ENCODE peak calls at places on chromosomes 6 and 20, in eight cellular contexts. Y is activated T-helper 1 cell treated with anti-CD3 and anti-CD28 coated beads, Interleukin-2, amount 50 U/mL, for 16 hours; F is H54; E is NCI-H1694 treated with DMSO at 0.1 percent for 48 hours; Q is left ventricle myocardium inferior; U is activated CD4-positive, alpha-beta T cell treated with anti-CD3 and anti-CD28 coated beads for 48 hours; K is NCI-H748 treated with DMSO at 0.1 percent for 48 hours; X is germinal center. I is an unnamed sample.

GRCh38 chr6:35496036-35496850 is 636 bp downstream of the TEAD3 start:
- DNase-seq in Y (no peak), F (peak), E (no peak), Q (peak), U (no peak), K (no peak), X (no peak), I (no peak)

GRCh38 chr20:25459916-25460590 is 52.6 kb downstream of the GINS1 start:
- DNase-seq in Y (no peak), F (no peak), E (no peak), Q (no peak), U (no peak), K (no peak), X (no peak), I (no peak)

GRCh38 chr6:50826803-50827202 is 8.1 kb downstream of the TFAP2B start:
- DNase-seq in Y (no peak), F (no peak), E (no peak), Q (no peak), U (no peak), K (peak), X (no peak), I (no peak)

GRCh38 chr6:46655803-46656202 is 3.0 kb downstream of the SLC25A27 start:
- DNase-seq in Y (no peak), F (no peak), E (no peak), Q (no peak), U (peak), K (no peak), X (no peak), I (no peak)

GRCh38 chr6:3251462-3252314 is 7.1 kb upstream of the PSMG4 start:
- DNase-seq in Y (peak), F (peak), E (peak), Q (peak), U (peak), K (peak), X (peak), I (peak)

GRCh38 chr6:34233867-34234266 is 2.8 kb upstream of the HMGA1 start:
- DNase-seq in Y (no peak), F (peak), E (no peak), Q (no peak), U (no peak), K (no peak), X (no peak), I (no peak)

GRCh38 chr6:3220366-3220765 is 7.1 kb downstream of the TUBB2B start:
- DNase-seq in Y (no peak), F (no peak), E (no peak), Q (no peak), U (no peak), K (no peak), X (no peak), I (no peak)

GRCh38 chr20:57851786-57852185 is 142.0 kb upstream of the PMEPA1 start:
- DNase-seq in Y (no peak), F (no peak), E (no peak), Q (no peak), U (no peak), K (no peak), X (no peak), I (no peak)

I was measured in activated naive CD8-positive, alpha-beta T cell treated with anti-CD3 and anti-CD28 coated beads, Interleukin-2, amount 50 U/mL, for 24 hours.